ENCODE peak calls at places on chromosome 12, in five cellular contexts. X is fibroblast of lung, C is H1, T is colonic mucosa, R is endodermal cell. U is an unnamed sample.

GRCh38 chr12:47988073-47989022 is 15.9 kb downstream of the COL2A1 start:
- DNase-seq in X (no peak), R (peak), T (no peak), C (no peak), U (peak)

GRCh38 chr12:81835783-81836182 is 76.6 kb upstream of the PPFIA2 start:
- DNase-seq in R (no peak), C (no peak), X (no peak), T (no peak), U (no peak)

GRCh38 chr12:92363295-92364146 is 217.9 kb upstream of the BTG1 start:
- DNase-seq in R (no peak), X (peak), T (peak), C (no peak), U (peak)

GRCh38 chr12:60162988-60163720 is 567.3 kb downstream of the SLC16A7 start:
- DNase-seq in T (no peak), C (no peak), R (peak), X (no peak), U (no peak)

GRCh38 chr12:53197011-53197640 is 9.9 kb downstream of the ITGB7 start:
- DNase-seq in X (no peak), R (no peak), T (no peak), C (no peak), U (no peak)

GRCh38 chr12:77891531-77892147 is 60.9 kb downstream of the NAV3 start:
- DNase-seq in X (no peak), R (no peak), T (no peak), C (no peak), U (no peak)

GRCh38 chr12:64658892-64659481 is 48.7 kb downstream of the RASSF3 start:
- DNase-seq in C (no peak), X (no peak), T (no peak), R (no peak), U (no peak)

GRCh38 chr12:103799504-103800251 is 41.4 kb downstream of the NT5DC3 start:
- DNase-seq in T (peak), C (no peak), R (peak), X (peak), U (peak)

GRCh38 chr12:119005832-119006360 is 24.6 kb downstream of the SRRM4 start:
- DNase-seq in R (no peak), X (no peak), C (no peak), T (no peak), U (no peak)

GRCh38 chr12:88931598-88931997 is 351.3 kb upstream of the KITLG start:
- DNase-seq in T (no peak), X (no peak), C (no peak), R (no peak), U (peak)

GRCh38 chr12:31737345-31737744 is 8.5 kb upstream of the AMN1 start:
- DNase-seq in X (no peak), C (no peak), R (no peak), T (no peak), U (no peak)

GRCh38 chr12:12975322-12976077 is 23.5 kb upstream of the GPRC5D start:
- DNase-seq in C (no peak), X (peak), R (peak), T (peak), U (no peak)

GRCh38 chr12:66236969-66237368 is 48.0 kb downstream of the IRAK3 start:
- DNase-seq in X (no peak), C (no peak), R (no peak), T (no peak), U (no peak)

GRCh38 chr12:45726594-45727300 is 2.8 kb upstream of the ARID2 start:
- DNase-seq in C (no peak), R (no peak), T (peak), X (peak), U (peak)

GRCh38 chr12:78562358-78563205 is 302.0 kb upstream of the SYT1 start:
- DNase-seq in R (no peak), C (no peak), T (no peak), X (peak), U (no peak)

GRCh38 chr12:25271486-25272098 is 20.9 kb upstream of the KRAS start:
- DNase-seq in R (no peak), T (no peak), C (no peak), X (no peak), U (no peak)

GRCh38 chr12:54932691-54933090 is 51.9 kb downstream of the TESPA1 start:
- DNase-seq in T (peak), X (no peak), C (no peak), R (no peak), U (no peak)

GRCh38 chr12:131349397-131350127 is 361.3 kb upstream of the SFSWAP start:
- DNase-seq in T (no peak), R (peak), X (no peak), C (no peak), U (no peak)

GRCh38 chr12:90548595-90548994 is 406.4 kb downstream of the CCER1 start:
- DNase-seq in T (no peak), R (no peak), X (no peak), C (no peak), U (no peak)

GRCh38 chr12:121214855-121215745 is 5.2 kb downstream of the P2RX4 start:
- DNase-seq in T (peak), C (no peak), R (no peak), X (peak), U (peak)

GRCh38 chr12:1800646-1801284 is 19.6 kb upstream of the LRTM2 start:
- DNase-seq in X (peak), T (no peak), C (no peak), R (peak), U (no peak)

GRCh38 chr12:55681142-55682077 is 26.3 kb downstream of the ITGA7 start:
- DNase-seq in T (peak), X (peak), R (peak), C (peak), U (peak)

GRCh38 chr12:118302053-118302452 is 70.7 kb downstream of the TAOK3 start:
- DNase-seq in C (no peak), X (no peak), R (no peak), T (no peak), U (peak)

GRCh38 chr12:6235499-6235898 is 35.3 kb downstream of the CD9 start:
- DNase-seq in R (no peak), C (no peak), T (peak), X (no peak), U (no peak)

GRCh38 chr12:70756118-70756517 is 118.9 kb upstream of the PTPRB start:
- DNase-seq in R (no peak), T (no peak), X (peak), C (no peak), U (peak)

GRCh38 chr12:92505373-92506340 is 197.1 kb upstream of the PLEKHG7 start:
- DNase-seq in R (no peak), X (peak), C (no peak), T (peak), U (peak)

GRCh38 chr12:117408161-117408791 is 46.9 kb upstream of the NOS1 start:
- DNase-seq in R (peak), C (no peak), X (no peak), T (peak), U (peak)

DNA sequence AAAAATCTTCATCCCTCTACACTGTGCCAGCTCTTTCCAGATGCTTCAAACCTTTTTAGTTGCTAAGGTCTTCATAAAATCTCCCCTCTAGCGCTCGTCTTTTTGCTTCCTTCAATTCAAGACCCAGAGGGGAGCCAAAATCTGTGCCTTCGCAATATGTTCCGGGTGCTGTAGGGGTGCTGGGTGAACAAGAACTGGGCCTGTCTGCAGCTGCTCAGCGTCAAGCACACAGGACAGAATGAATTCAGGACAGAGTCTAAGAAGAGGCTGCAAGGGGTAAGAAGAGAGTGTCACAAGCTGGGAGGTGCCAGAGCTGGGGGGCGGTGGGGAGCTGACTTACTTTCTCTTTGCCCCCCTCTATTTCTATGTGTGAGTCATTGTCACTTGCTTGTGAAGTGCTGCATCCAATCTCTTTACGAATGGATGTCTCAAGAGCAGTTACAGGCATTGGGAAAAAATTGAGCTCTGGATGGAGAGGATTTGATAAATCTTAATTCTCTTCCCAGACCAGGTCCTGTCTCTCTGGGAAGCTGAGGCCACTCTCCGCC is 91.1 kb downstream of the TSPAN9 start:
- DNase-seq in C (no peak), R (no peak), X (peak), T (no peak), U (no peak)
- H3K9ac ChIP-seq in C (no peak), R (no peak), X (no peak), T (no peak), U (peak)

DNA sequence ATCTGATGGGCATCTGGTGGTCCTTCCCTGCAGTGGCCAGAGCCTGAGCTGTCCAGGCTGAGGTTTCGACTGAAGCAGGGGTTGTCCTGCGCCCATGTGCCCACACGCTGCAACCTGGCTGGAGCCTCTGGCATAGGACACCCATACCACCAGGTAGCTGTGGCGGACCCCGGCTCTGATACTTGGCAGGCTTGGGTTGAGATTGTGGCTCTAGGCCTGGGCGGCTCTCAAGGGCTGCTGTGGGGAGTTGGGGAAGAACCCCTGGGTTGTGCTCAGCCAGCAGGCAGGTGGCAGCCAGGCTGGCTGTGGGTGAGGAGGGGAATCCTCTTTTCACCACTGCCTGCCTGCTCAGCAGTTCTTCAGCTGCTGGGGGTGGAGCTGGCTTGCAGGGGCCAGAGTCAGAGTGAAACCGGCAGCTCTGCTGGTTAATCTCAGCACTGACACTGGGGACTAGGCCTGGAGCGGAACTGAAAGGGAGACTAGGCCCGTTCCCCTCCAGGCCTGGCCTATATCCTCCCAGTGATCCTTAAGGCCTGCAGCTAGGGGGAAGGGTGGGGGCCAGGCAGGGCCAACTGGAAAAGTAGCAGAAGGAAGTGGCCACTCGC is 39.1 kb downstream of the SH2B3 start:
- DNase-seq in C (no peak), T (peak), X (no peak), R (peak), U (no peak)
- TF ChIP-seq CTCF in C (no peak), T (no peak), X (no peak), R (no peak), U (no peak)

DNA sequence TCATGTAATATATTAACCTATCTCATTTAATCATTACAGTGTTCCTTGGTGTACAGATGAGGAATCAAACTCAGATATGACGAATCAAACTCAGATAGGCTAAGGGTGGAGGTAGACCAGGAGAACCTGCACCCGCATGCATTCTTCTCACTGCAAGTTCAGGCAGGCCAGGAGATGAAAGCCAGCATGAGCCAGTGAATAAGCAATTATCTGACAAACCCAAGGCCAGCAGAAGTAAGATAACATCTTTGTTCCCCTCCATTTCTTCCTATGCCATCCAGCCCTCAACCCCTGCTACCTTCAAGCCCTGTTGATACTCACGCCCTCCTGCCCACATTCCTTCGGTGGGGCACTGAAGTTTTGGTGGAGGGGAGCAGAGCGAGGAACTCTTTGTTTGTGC is 152.2 kb downstream of the ETV6 start:
- DNase-seq in X (no peak), T (no peak), R (no peak), C (no peak), U (no peak)
- H3K9ac ChIP-seq in X (no peak), T (no peak), R (no peak), C (no peak), U (no peak)

DNA sequence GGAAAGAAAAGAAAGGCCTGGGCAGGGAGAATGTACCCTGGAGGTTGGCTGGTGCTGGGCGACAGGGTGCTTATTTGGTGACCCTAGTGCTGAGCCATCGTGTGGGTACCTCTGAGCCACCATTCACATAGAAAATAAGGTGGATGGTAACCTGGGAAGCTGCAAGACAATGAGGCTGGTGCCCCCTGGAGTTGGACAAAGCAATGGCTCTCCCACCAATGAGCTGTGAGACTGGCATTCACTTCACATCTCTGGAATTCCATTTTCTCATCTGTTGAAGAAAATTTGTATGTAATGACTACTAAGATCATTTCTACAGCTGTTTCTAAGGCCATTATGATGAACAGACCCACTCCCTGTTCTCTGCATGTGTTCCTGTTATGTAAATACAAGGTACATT is 63.1 kb upstream of the IGF1 start:
- DNase-seq in X (no peak), T (no peak), R (peak), C (no peak), U (no peak)
- TF ChIP-seq CTCF in X (peak), T (no peak), R (peak), C (peak), U (peak)

GRCh38 chr12:96235497-96235826 is 41.3 kb downstream of the ELK3 start:
- DNase-seq in C (no peak), R (peak), X (no peak), T (no peak), U (no peak)
- H3K9ac ChIP-seq in C (no peak), R (no peak), X (no peak), T (no peak), U (no peak)

U was measured in astrocyte.